ENCODE peak calls at places on chromosomes 5 and 9, in six cellular contexts. Z, U, V, L, J and X are unnamed samples.

GRCh38 chr5:179317411-179318192 is 27.7 kb downstream of the ADAMTS2 start:
- DNase-seq in V (no peak), L (no peak), Z (no peak), J (no peak), U (peak; percentile 8), X (no peak)

GRCh38 chr5:134577022-134577795 is 51.7 kb downstream of the JADE2 start:
- DNase-seq in L (no peak), Z (no peak), U (no peak), J (no peak), V (peak; percentile 91), X (no peak)

GRCh38 chr9:127423934-127424668 is at the start of gene ZNF79:
- DNase-seq in Z (peak; percentile 86), L (peak; percentile 93), J (peak; percentile 97), V (peak; percentile 89), U (peak; percentile 89), X (peak; percentile 90)

GRCh38 chr9:124263800-124264426 is 6.2 kb downstream of the NEK6 start:
- DNase-seq in V (no peak), J (no peak), U (no peak), L (no peak), Z (no peak), X (no peak)

GRCh38 chr9:75909776-75910175 is 19.3 kb downstream of the PCSK5 start:
- DNase-seq in U (no peak), Z (no peak), J (peak; percentile 17), L (no peak), V (peak; percentile 31), X (no peak)

GRCh38 chr5:122077451-122078115 is 476 bp downstream of the LOX start:
- DNase-seq in J (peak; percentile 29), L (peak; percentile 36), Z (no peak), U (peak; percentile 26), V (no peak), X (no peak)

GRCh38 chr5:1743061-1743768 is 56.4 kb downstream of the MRPL36 start:
- DNase-seq in V (no peak), L (no peak), Z (no peak), J (no peak), U (no peak), X (no peak)

GRCh38 chr5:76388236-76388635 is 14.8 kb upstream of the IQGAP2 start:
- DNase-seq in Z (no peak), J (peak; percentile 11), L (no peak), V (no peak), U (no peak), X (no peak)

GRCh38 chr5:102223542-102224444 is 72.3 kb downstream of the SLCO4C1 start:
- DNase-seq in Z (no peak), V (peak; percentile 44), J (peak; percentile 56), U (no peak), L (peak; percentile 12), X (peak; percentile 57)

GRCh38 chr5:33261305-33261704 is 179.5 kb upstream of the TARS1 start:
- DNase-seq in V (peak; percentile 86), U (no peak), Z (no peak), L (no peak), J (no peak), X (no peak)

GRCh38 chr9:92943062-92943616 is 4.2 kb upstream of the FGD3 start:
- DNase-seq in V (no peak), Z (no peak), U (no peak), J (no peak), L (no peak), X (no peak)

GRCh38 chr9:133315997-133316396 is 20.0 kb downstream of the SURF6 start:
- DNase-seq in J (no peak), L (no peak), V (no peak), U (no peak), Z (no peak), X (no peak)

GRCh38 chr5:75091597-75091996 is 39.2 kb upstream of the GCNT4 start:
- DNase-seq in L (no peak), J (no peak), U (no peak), V (peak; percentile 2), Z (no peak), X (no peak)

GRCh38 chr9:98140503-98140902 is 21.5 kb upstream of the TRIM14 start:
- DNase-seq in J (no peak), V (no peak), Z (no peak), U (no peak), L (no peak), X (no peak)

GRCh38 chr9:128045876-128046275 is 21.2 kb downstream of the NAIF1 start:
- DNase-seq in L (no peak), Z (no peak), J (no peak), V (no peak), U (no peak), X (no peak)